ENCODE peak calls at places on chromosomes 16 and 17, in six cellular contexts. E is A549, B is activated T-cell treated with anti-CD3 and anti-CD28 coated beads for 1 hour, L is RCC 7860, Q is NCI-H2029 treated with DMSO at 0.1 percent for 48 hours, W is ELF-1. P is an unnamed sample.

GRCh38 chr17:48612456-48612853 is 1.6 kb upstream of the HOXB7 start:
- DNase-seq in E (peak; percentile 59), B (no peak), L (peak; percentile 13), Q (peak; percentile 73), W (no peak), P (peak; percentile 49)

GRCh38 chr17:12643812-12644211 is 21.9 kb upstream of the MYOCD start:
- DNase-seq in E (peak; percentile 64), B (no peak), L (no peak), Q (no peak), W (no peak), P (no peak)

GRCh38 chr17:81656118-81656743 is at the start of gene PDE6G:
- DNase-seq in E (no peak), B (no peak), L (no peak), Q (no peak), W (no peak), P (no peak)

GRCh38 chr16:22857296-22857695 is 43.3 kb downstream of the HS3ST2 start:
- DNase-seq in E (no peak), B (no peak), L (no peak), Q (no peak), W (no peak), P (no peak)

GRCh38 chr17:17855334-17855725 is 18.5 kb upstream of the SREBF1 start:
- DNase-seq in E (no peak), B (no peak), L (no peak), Q (no peak), W (no peak), P (no peak)

GRCh38 chr16:31325171-31325570 is 29.8 kb upstream of the ITGAX start:
- DNase-seq in E (no peak), B (no peak), L (no peak), Q (no peak), W (no peak), P (no peak)

GRCh38 chr16:73058221-73058615 is 10.3 kb upstream of the ZFHX3 start:
- DNase-seq in E (no peak), B (no peak), L (peak; percentile 33), Q (no peak), W (no peak), P (no peak)

GRCh38 chr17:75753514-75754377 is 11.2 kb downstream of the GALK1 start:
- DNase-seq in E (no peak), B (peak; percentile 64), L (no peak), Q (no peak), W (peak; percentile 75), P (peak; percentile 29)

GRCh38 chr16:69917739-69918138 is 33.4 kb upstream of the CLEC18A start:
- DNase-seq in E (peak; percentile 87), B (no peak), L (peak; percentile 91), Q (no peak), W (peak; percentile 96), P (no peak)

GRCh38 chr17:20010099-20010863 is 1.1 kb downstream of the SPECC1 start:
- DNase-seq in E (peak; percentile 90), B (no peak), L (peak; percentile 10), Q (peak; percentile 21), W (peak; percentile 22), P (peak; percentile 61)

GRCh38 chr17:35089846-35090193 is 26.3 kb upstream of the RFFL start:
- DNase-seq in E (peak; percentile 74), B (peak; percentile 12), L (peak; percentile 72), Q (no peak), W (peak; percentile 72), P (no peak)

GRCh38 chr17:31733326-31733725 is 125.7 kb downstream of the COPRS start:
- DNase-seq in E (no peak), B (no peak), L (no peak), Q (no peak), W (peak; percentile 61), P (no peak)

GRCh38 chr16:53440125-53440524 is 5.9 kb downstream of the RBL2 start:
- DNase-seq in E (no peak), B (no peak), L (no peak), Q (no peak), W (no peak), P (no peak)

GRCh38 chr16:48317614-48318013 is 67.6 kb downstream of the SIAH1 start:
- DNase-seq in E (peak; percentile 33), B (no peak), L (peak; percentile 70), Q (no peak), W (no peak), P (no peak)

GRCh38 chr17:50272711-50273653 is 1.3 kb upstream of the TMEM92 start:
- DNase-seq in E (peak; percentile 48), B (peak; percentile 47), L (no peak), Q (no peak), W (peak; percentile 81), P (peak; percentile 67)

GRCh38 chr17:12402963-12403622 is 262.6 kb upstream of the MYOCD start:
- DNase-seq in E (peak; percentile 91), B (no peak), L (no peak), Q (no peak), W (no peak), P (no peak)

GRCh38 chr17:17641621-17642409 is 39.4 kb upstream of the RAI1 start:
- DNase-seq in E (peak; percentile 85), B (peak; percentile 85), L (peak; percentile 52), Q (peak; percentile 12), W (peak; percentile 79), P (peak; percentile 57)

GRCh38 chr17:47427985-47428384 is 102.9 kb upstream of the NPEPPS start:
- DNase-seq in E (peak; percentile 21), B (no peak), L (no peak), Q (no peak), W (no peak), P (no peak)

GRCh38 chr16:4556580-4556979 is 440 bp downstream of the C16orf96 start:
- DNase-seq in E (no peak), B (no peak), L (no peak), Q (no peak), W (no peak), P (no peak)

GRCh38 chr16:7953360-7953759 is 620.7 kb downstream of the RBFOX1 start:
- DNase-seq in E (no peak), B (no peak), L (no peak), Q (no peak), W (no peak), P (no peak)

GRCh38 chr17:15446036-15446435 is 21.4 kb downstream of the CDRT4 start:
- DNase-seq in E (no peak), B (no peak), L (no peak), Q (no peak), W (peak; percentile 48), P (no peak)

GRCh38 chr17:67238976-67239375 is 6.0 kb downstream of the HELZ start:
- DNase-seq in E (no peak), B (no peak), L (peak; percentile 91), Q (no peak), W (no peak), P (no peak)

GRCh38 chr17:27871407-27871806 is 21.8 kb downstream of the LYRM9 start:
- DNase-seq in E (no peak), B (no peak), L (no peak), Q (no peak), W (no peak), P (no peak)

GRCh38 chr17:64732336-64733006 is 70.4 kb upstream of the SMURF2 start:
- DNase-seq in E (peak; percentile 67), B (no peak), L (peak; percentile 95), Q (no peak), W (no peak), P (no peak)

P was measured in NCI-H526.